ENCODE peak calls at places on chromosomes 4 and X, in eight cellular contexts. S, J, W, T, O, X, A and L are unnamed samples.
A peak's percentile ranks its signal among the peaks of the same experiment; 100 is the strongest.

GRCh38 chr4:38114435-38114834 is 154.2 kb downstream of the PTTG2 start:
- DNase-seq in S (peak; percentile 49), J (no peak), W (no peak), T (no peak), O (no peak), X (peak; percentile 29), A (no peak), L (no peak)

GRCh38 chrX:154827624-154828408 is 6.6 kb downstream of the SMIM9 start:
- DNase-seq in S (no peak), J (no peak), W (no peak), T (no peak), O (no peak), X (no peak), A (no peak), L (no peak)

GRCh38 chrX:20388594-20388993 is 121.9 kb upstream of the RPS6KA3 start:
- DNase-seq in S (peak; percentile 61), J (no peak), W (no peak), T (no peak), O (no peak), X (no peak), A (peak; percentile 6), L (no peak)

GRCh38 chr4:44914223-44914622 is 187.9 kb upstream of the GNPDA2 start:
- DNase-seq in S (no peak), J (no peak), W (no peak), T (no peak), O (peak; percentile 19), X (no peak), A (no peak), L (no peak)

GRCh38 chr4:25283948-25284347 is 28.6 kb upstream of the ZCCHC4 start:
- DNase-seq in S (no peak), J (no peak), W (no peak), T (no peak), O (no peak), X (no peak), A (no peak), L (no peak)

GRCh38 chrX:94831364-94831763 is 1157.4 kb downstream of the FAM133A start:
- DNase-seq in S (peak; percentile 1), J (no peak), W (no peak), T (no peak), O (peak; percentile 28), X (peak; percentile 41), A (peak; percentile 11), L (no peak)

GRCh38 chr4:184374006-184374405 is 100.3 kb downstream of the IRF2 start:
- DNase-seq in S (peak; percentile 74), J (no peak), W (no peak), T (no peak), O (no peak), X (no peak), A (no peak), L (no peak)

GRCh38 chr4:1567808-1568581 is 116.1 kb downstream of the FAM53A start:
- DNase-seq in S (no peak), J (no peak), W (no peak), T (no peak), O (no peak), X (no peak), A (no peak), L (no peak)

GRCh38 chr4:113781439-113782040 is 20.0 kb upstream of the CAMK2D start:
- DNase-seq in S (peak; percentile 42), J (no peak), W (no peak), T (no peak), O (peak; percentile 66), X (peak; percentile 69), A (peak; percentile 70), L (no peak)

GRCh38 chrX:15564981-15565579 is 35.7 kb downstream of the ACE2 start:
- DNase-seq in S (peak; percentile 63), J (peak; percentile 69), W (peak; percentile 16), T (peak; percentile 52), O (peak; percentile 71), X (peak; percentile 78), A (peak; percentile 70), L (peak; percentile 27)

GRCh38 chrX:133444952-133445831 is 29.9 kb upstream of the GPC4 start:
- DNase-seq in S (no peak), J (peak; percentile 16), W (no peak), T (no peak), O (peak; percentile 6), X (no peak), A (no peak), L (no peak)

GRCh38 chr4:159175989-159176375 is 73.1 kb downstream of the RAPGEF2 start:
- DNase-seq in S (no peak), J (no peak), W (no peak), T (no peak), O (no peak), X (no peak), A (no peak), L (no peak)
- H3K4me3 ChIP-seq in S (peak overlapping the region; percentile 0), J (no peak overlapping the region), W (peak overlapping the region; percentile 21), T (no peak overlapping the region), O (no peak overlapping the region), X (no peak overlapping the region), A (peak overlapping the region; percentile 13), L (no peak overlapping the region)

DNA sequence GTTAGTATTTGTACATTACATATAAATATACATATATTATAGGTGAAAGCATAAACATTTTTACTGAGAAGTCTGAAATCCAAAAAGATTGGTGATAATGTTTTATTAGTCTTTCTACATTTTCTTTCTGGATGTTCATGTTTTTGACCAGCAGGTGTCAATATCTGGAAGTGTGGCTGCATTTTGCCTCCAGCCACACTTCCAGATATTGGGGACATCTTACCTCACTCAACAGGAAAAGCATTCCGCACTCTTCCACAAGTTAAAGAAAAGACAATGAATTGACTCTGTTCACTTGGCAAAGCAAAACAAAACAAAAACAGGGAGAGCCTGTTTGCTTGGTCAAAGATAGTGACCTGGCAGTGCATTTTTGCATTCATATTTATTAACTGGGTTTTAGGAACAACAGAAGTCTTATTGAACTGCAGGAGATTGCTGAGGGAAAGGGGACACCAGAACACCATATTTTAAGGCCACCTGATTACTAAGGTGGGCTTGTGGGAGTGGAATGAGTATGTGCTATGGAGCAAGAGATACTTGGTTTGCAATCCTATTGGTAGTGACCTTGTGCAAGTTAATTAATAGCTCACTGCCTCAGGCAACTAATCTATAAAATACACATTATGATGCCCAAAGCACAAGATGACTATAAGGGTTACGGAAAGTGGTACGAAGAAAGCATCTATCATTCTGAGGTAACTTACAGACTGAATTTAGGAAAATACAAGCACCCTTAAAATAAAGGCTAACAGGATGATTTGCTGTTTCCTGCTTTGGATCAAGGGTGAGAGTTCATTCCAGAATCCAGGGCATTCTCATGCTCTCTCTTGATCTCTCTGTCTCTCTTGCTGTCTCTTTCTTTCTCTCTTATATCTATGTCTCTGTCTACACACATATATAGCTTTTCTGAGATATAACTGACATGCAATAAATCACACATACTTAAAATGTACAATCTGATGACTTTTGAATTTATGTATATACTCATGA is 389.9 kb upstream of the EMCN start:
- DNase-seq in S (peak; percentile 5), J (no peak), W (no peak), T (no peak), O (peak; percentile 18), X (peak; percentile 52), A (peak; percentile 36), L (no peak)
- TF ChIP-seq CTCF in S (peak; percentile 44), J (peak; percentile 28), W (peak; percentile 34), T (peak; percentile 48), O (peak; percentile 43), X (peak; percentile 51), A (peak; percentile 65), L (peak; percentile 37)

GRCh38 chrX:85503258-85504158 is 124.0 kb upstream of the POF1B start:
- DNase-seq in S (no peak), J (peak; percentile 15), W (no peak), T (no peak), O (no peak), X (no peak), A (no peak), L (no peak)

GRCh38 chrX:85499400-85499799 is 119.9 kb upstream of the POF1B start:
- DNase-seq in S (no peak), J (no peak), W (no peak), T (no peak), O (no peak), X (no peak), A (no peak), L (no peak)

GRCh38 chrX:85505801-85506200 is 126.3 kb upstream of the POF1B start:
- DNase-seq in S (no peak), J (no peak), W (no peak), T (no peak), O (no peak), X (no peak), A (no peak), L (no peak)

GRCh38 chrX:85504381-85504780 is 124.9 kb upstream of the POF1B start:
- DNase-seq in S (no peak), J (no peak), W (no peak), T (no peak), O (no peak), X (no peak), A (no peak), L (no peak)

GRCh38 chrX:85501349-85501748 is 121.9 kb upstream of the POF1B start:
- DNase-seq in S (no peak), J (no peak), W (no peak), T (no peak), O (no peak), X (no peak), A (no peak), L (no peak)
- H3K4me3 ChIP-seq in S (no peak overlapping the region), J (no peak overlapping the region), W (no peak overlapping the region), T (no peak overlapping the region), O (no peak overlapping the region), X (no peak overlapping the region), A (no peak overlapping the region), L (no peak overlapping the region)

DNA sequence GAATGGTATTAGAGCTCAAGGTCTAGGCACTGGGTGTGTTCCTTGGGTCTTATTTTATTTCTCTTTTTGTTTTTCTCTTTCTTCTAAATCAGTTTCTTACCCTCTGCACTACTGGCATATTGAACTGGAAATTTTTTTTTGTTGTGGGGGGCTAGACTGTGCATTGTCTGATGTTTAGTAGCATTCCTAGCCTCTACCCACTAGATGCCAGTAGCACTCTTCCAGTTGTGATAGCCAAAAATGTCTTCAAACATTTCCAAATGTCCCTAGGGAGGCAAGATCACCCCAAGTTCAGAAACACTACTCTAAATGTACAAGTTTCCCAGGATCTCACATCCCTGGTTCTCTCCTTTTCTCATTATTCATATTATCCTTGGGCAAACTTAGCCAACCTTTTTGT is 69.8 kb upstream of the AMOT start:
- DNase-seq in S (no peak), J (no peak), W (no peak), T (no peak), O (no peak), X (no peak), A (no peak), L (no peak)
- TF ChIP-seq CTCF in S (no peak), J (no peak), W (no peak), T (no peak), O (no peak), X (no peak), A (no peak), L (no peak)

DNA sequence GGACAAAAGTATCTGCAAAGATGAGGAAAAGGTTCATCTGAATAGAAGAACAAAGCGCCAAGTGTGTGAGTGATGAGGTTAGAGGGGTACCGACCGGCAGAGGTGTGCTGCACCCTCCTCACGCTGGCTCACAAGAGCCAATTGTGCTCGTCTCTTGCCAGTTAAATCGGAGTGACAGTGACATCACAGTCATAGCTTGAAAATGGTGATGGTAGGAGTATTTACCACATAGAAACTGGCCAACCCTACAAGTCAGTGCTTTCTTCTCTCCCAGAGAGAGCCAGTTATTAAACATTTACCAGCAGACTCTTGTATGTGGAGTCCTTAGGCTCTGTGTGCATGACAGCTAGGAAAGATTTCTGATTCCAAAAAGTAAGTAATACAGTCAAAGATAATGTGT is 32.4 kb downstream of the CLDN22 start:
- DNase-seq in S (no peak), J (no peak), W (no peak), T (no peak), O (no peak), X (no peak), A (no peak), L (no peak)
- H3K4me3 ChIP-seq in S (no peak overlapping the region), J (no peak overlapping the region), W (no peak overlapping the region), T (no peak overlapping the region), O (no peak overlapping the region), X (no peak overlapping the region), A (no peak overlapping the region), L (no peak overlapping the region)